ENCODE peak calls at places on chromosomes 11 and 22, in ten cellular contexts. Z is RWPE1; Y is globus pallidus; O is activated gamma-delta T cell treated with anti-CD3 and anti-CD28 coated beads, Interleukin-2, amount 50 U/mL, for 16 hours; G is effector memory CD8-positive, alpha-beta T cell; M is GM12865; P is LHCN-M2; Q is ELR; S is thoracic aorta; C is stimulated activated CD4-positive, alpha-beta T cell treated with anti-CD3 and anti-CD28 coated beads, TNF-alpha, amount 100 ng/mL, for 4 hours. L is an unnamed sample.

GRCh38 chr11:61927501-61927900 is 10.1 kb upstream of the RAB3IL1 start:
- DNase-seq in Z (no peak), Y (no peak), O (no peak), G (no peak), M (no peak), P (no peak), Q (peak; percentile 5), S (no peak), C (no peak), L (peak; percentile 30)

GRCh38 chr11:113674397-113674685 is 31.8 kb downstream of the TMPRSS5 start:
- DNase-seq in Z (no peak), Y (no peak), O (no peak), G (no peak), M (no peak), P (no peak), Q (peak; percentile 18), S (no peak), C (no peak), L (no peak)

GRCh38 chr22:22943521-22944267 is 56.1 kb downstream of the IGLL5 start:
- DNase-seq in Z (no peak), Y (no peak), O (no peak), G (no peak), M (peak; percentile 4), P (no peak), Q (no peak), S (no peak), C (no peak), L (no peak)

GRCh38 chr11:120554771-120555432 is 43.4 kb downstream of the GRIK4 start:
- DNase-seq in Z (no peak), Y (peak; percentile 25), O (no peak), G (no peak), M (peak; percentile 67), P (no peak), Q (no peak), S (no peak), C (no peak), L (no peak)

GRCh38 chr11:1755344-1756023 is 5.1 kb upstream of the IFITM10 start:
- DNase-seq in Z (no peak), Y (no peak), O (no peak), G (no peak), M (no peak), P (no peak), Q (no peak), S (no peak), C (no peak), L (no peak)

GRCh38 chr11:45092901-45093760 is 53.3 kb upstream of the PRDM11 start:
- DNase-seq in Z (no peak), Y (no peak), O (peak; percentile 46), G (peak; percentile 65), M (no peak), P (peak; percentile 23), Q (peak; percentile 62), S (no peak), C (no peak), L (peak; percentile 25)

GRCh38 chr11:116465056-116465455 is 307.7 kb downstream of the BUD13 start:
- DNase-seq in Z (no peak), Y (no peak), O (no peak), G (no peak), M (no peak), P (no peak), Q (no peak), S (no peak), C (no peak), L (no peak)

GRCh38 chr22:44286673-44287072 is 26.1 kb downstream of the SHISAL1 start:
- DNase-seq in Z (no peak), Y (no peak), O (no peak), G (no peak), M (no peak), P (peak; percentile 60), Q (no peak), S (no peak), C (no peak), L (no peak)

GRCh38 chr11:128711136-128711535 is 17.3 kb downstream of the FLI1 start:
- DNase-seq in Z (peak; percentile 38), Y (no peak), O (no peak), G (no peak), M (no peak), P (no peak), Q (peak; percentile 92), S (no peak), C (no peak), L (no peak)